ENCODE peak calls at places on chromosomes 13 and 19, in ten cellular contexts. One of them, this sample, is unnamed.
A peak's percentile ranks its signal among the peaks of the same experiment; 100 is the strongest.

GRCh38 chr13:52851153-52851962 is 2.9 kb upstream of the PCDH8 start:
- DNase-seq in cardiac muscle cell: peak; percentile 49
- DNase-seq in choroid plexus epithelial cell: peak; percentile 13
- DNase-seq in heart left ventricle: peak; percentile 49
- DNase-seq in K562: no peak
- DNase-seq in transverse colon: peak; percentile 40
- DNase-seq in left ventricle myocardium inferior: peak; percentile 26
- DNase-seq in body of pancreas: peak; percentile 49
- DNase-seq in CD4-positive, alpha-beta T cell: no peak
- DNase-seq in BE2C: peak; percentile 45
- DNase-seq in this sample: no peak

GRCh38 chr19:23774156-23774971 is 15.7 kb upstream of the ZNF681 start:
- DNase-seq in BE2C: no peak
- DNase-seq in heart left ventricle: no peak
- DNase-seq in cardiac muscle cell: peak; percentile 5
- DNase-seq in K562: no peak
- DNase-seq in transverse colon: no peak
- DNase-seq in body of pancreas: no peak
- DNase-seq in choroid plexus epithelial cell: peak; percentile 36
- DNase-seq in CD4-positive, alpha-beta T cell: no peak
- DNase-seq in left ventricle myocardium inferior: no peak
- DNase-seq in this sample: no peak

GRCh38 chr13:60511637-60512036 is 114.6 kb downstream of the TDRD3 start:
- DNase-seq in CD4-positive, alpha-beta T cell: no peak
- DNase-seq in left ventricle myocardium inferior: no peak
- DNase-seq in BE2C: no peak
- DNase-seq in choroid plexus epithelial cell: no peak
- DNase-seq in heart left ventricle: no peak
- DNase-seq in cardiac muscle cell: peak; percentile 2
- DNase-seq in transverse colon: no peak
- DNase-seq in body of pancreas: no peak
- DNase-seq in K562: no peak
- DNase-seq in this sample: no peak

GRCh38 chr13:97372929-97373328 is 61.0 kb upstream of the RAP2A start:
- DNase-seq in heart left ventricle: no peak
- DNase-seq in CD4-positive, alpha-beta T cell: no peak
- DNase-seq in K562: no peak
- DNase-seq in BE2C: no peak
- DNase-seq in transverse colon: no peak
- DNase-seq in left ventricle myocardium inferior: no peak
- DNase-seq in body of pancreas: no peak
- DNase-seq in cardiac muscle cell: no peak
- DNase-seq in choroid plexus epithelial cell: no peak
- DNase-seq in this sample: no peak

GRCh38 chr13:89380101-89380500 is 1708.9 kb downstream of the SLITRK5 start:
- DNase-seq in transverse colon: peak; percentile 11
- DNase-seq in left ventricle myocardium inferior: no peak
- DNase-seq in choroid plexus epithelial cell: peak; percentile 13
- DNase-seq in cardiac muscle cell: no peak
- DNase-seq in K562: no peak
- DNase-seq in BE2C: no peak
- DNase-seq in CD4-positive, alpha-beta T cell: no peak
- DNase-seq in body of pancreas: no peak
- DNase-seq in heart left ventricle: no peak
- DNase-seq in this sample: no peak

GRCh38 chr13:37068962-37069361 is 9.5 kb upstream of the SUPT20H start:
- DNase-seq in body of pancreas: no peak
- DNase-seq in K562: peak; percentile 4
- DNase-seq in cardiac muscle cell: peak; percentile 34
- DNase-seq in BE2C: no peak
- DNase-seq in choroid plexus epithelial cell: peak; percentile 55
- DNase-seq in CD4-positive, alpha-beta T cell: no peak
- DNase-seq in left ventricle myocardium inferior: no peak
- DNase-seq in transverse colon: no peak
- DNase-seq in heart left ventricle: no peak
- DNase-seq in this sample: no peak

GRCh38 chr13:50285283-50285682 is 270.0 kb downstream of the KCNRG start:
- DNase-seq in BE2C: no peak
- DNase-seq in body of pancreas: no peak
- DNase-seq in CD4-positive, alpha-beta T cell: no peak
- DNase-seq in cardiac muscle cell: no peak
- DNase-seq in K562: no peak
- DNase-seq in heart left ventricle: no peak
- DNase-seq in left ventricle myocardium inferior: no peak
- DNase-seq in transverse colon: no peak
- DNase-seq in choroid plexus epithelial cell: no peak
- DNase-seq in this sample: no peak

GRCh38 chr19:13699786-13700185 is 64.5 kb upstream of the MRI1 start:
- DNase-seq in cardiac muscle cell: no peak
- DNase-seq in heart left ventricle: no peak
- DNase-seq in BE2C: no peak
- DNase-seq in left ventricle myocardium inferior: no peak
- DNase-seq in body of pancreas: no peak
- DNase-seq in choroid plexus epithelial cell: no peak
- DNase-seq in transverse colon: no peak
- DNase-seq in K562: no peak
- DNase-seq in CD4-positive, alpha-beta T cell: no peak
- DNase-seq in this sample: no peak

DNA sequence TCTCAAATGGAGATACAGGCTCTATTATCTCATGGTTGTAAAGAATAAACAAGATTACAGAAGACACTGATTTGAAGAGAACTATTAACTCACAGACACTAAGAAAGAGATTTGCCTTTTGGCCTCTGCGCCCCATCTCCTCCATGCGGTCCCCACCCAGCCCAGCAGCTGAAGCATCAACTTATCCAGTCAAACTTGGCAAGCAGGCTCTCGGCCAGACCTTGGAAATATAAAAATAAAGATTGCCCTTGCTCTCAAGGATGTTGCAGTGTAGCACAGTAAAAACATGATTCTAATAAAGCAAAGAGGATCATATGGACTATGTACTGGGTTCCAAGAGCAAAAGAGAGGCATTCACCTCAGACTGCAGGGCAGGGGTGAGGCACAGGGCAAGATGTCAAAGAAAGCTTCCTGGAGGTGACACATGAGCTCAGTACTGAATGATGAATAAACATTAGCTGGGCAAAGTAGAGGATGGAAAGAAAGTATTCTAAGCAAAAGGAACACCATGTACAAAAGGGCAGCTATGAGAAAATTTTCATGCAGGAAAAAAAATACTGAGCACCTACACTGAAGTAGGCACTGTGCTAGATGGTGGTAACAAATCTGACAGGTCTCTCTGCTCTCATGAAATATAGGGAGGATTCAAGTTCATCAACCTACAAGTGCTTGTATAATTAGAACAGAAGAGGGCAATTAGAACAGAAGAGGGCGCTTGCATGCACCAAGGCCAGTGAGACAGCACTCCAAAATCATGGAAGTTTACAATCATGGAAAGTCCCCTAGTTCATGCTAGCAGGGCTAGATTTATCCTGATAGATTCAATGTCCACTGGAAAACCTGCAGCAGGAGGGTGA is 85.0 kb downstream of the SACS start:
- DNase-seq in left ventricle myocardium inferior: no peak
- DNase-seq in BE2C: no peak
- DNase-seq in transverse colon: no peak
- DNase-seq in cardiac muscle cell: peak; percentile 13
- DNase-seq in body of pancreas: no peak
- DNase-seq in CD4-positive, alpha-beta T cell: no peak
- DNase-seq in heart left ventricle: no peak
- DNase-seq in choroid plexus epithelial cell: peak; percentile 26
- DNase-seq in K562: no peak
- DNase-seq in this sample: no peak
- TF ChIP-seq CTCF in left ventricle myocardium inferior: peak; percentile 34
- TF ChIP-seq CTCF in BE2C: no peak
- TF ChIP-seq CTCF in transverse colon: no peak
- TF ChIP-seq CTCF in cardiac muscle cell: peak; percentile 18
- TF ChIP-seq CTCF in body of pancreas: no peak
- TF ChIP-seq CTCF in CD4-positive, alpha-beta T cell: no peak
- TF ChIP-seq CTCF in heart left ventricle: no peak
- TF ChIP-seq CTCF in choroid plexus epithelial cell: peak; percentile 36
- TF ChIP-seq CTCF in K562: no peak
- TF ChIP-seq CTCF in this sample: no peak

GRCh38 chr19:19342086-19343015 is 21.7 kb downstream of the MAU2 start:
- DNase-seq in K562: peak; percentile 83
- DNase-seq in CD4-positive, alpha-beta T cell: no peak
- DNase-seq in left ventricle myocardium inferior: peak; percentile 64
- DNase-seq in cardiac muscle cell: peak; percentile 70
- DNase-seq in heart left ventricle: peak; percentile 73
- DNase-seq in body of pancreas: peak; percentile 81
- DNase-seq in BE2C: peak; percentile 81
- DNase-seq in choroid plexus epithelial cell: peak; percentile 75
- DNase-seq in transverse colon: peak; percentile 65
- DNase-seq in this sample: peak; percentile 87
- TF ChIP-seq CTCF in K562: peak; percentile 94
- TF ChIP-seq CTCF in CD4-positive, alpha-beta T cell: no peak
- TF ChIP-seq CTCF in left ventricle myocardium inferior: peak; percentile 83
- TF ChIP-seq CTCF in cardiac muscle cell: peak; percentile 92
- TF ChIP-seq CTCF in heart left ventricle: peak; percentile 73
- TF ChIP-seq CTCF in body of pancreas: peak; percentile 80
- TF ChIP-seq CTCF in BE2C: peak; percentile 85
- TF ChIP-seq CTCF in choroid plexus epithelial cell: peak; percentile 92
- TF ChIP-seq CTCF in transverse colon: peak; percentile 73
- TF ChIP-seq CTCF in this sample: peak; percentile 95

GRCh38 chr19:56119585-56119978 is 1.5 kb downstream of the ZNF787 start:
- DNase-seq in CD4-positive, alpha-beta T cell: no peak
- DNase-seq in left ventricle myocardium inferior: no peak
- DNase-seq in heart left ventricle: no peak
- DNase-seq in cardiac muscle cell: no peak
- DNase-seq in BE2C: peak; percentile 43
- DNase-seq in body of pancreas: peak; percentile 42
- DNase-seq in K562: peak; percentile 42
- DNase-seq in choroid plexus epithelial cell: peak; percentile 49
- DNase-seq in transverse colon: peak; percentile 70
- DNase-seq in this sample: no peak

GRCh38 chr19:56118666-56119584 is 2.2 kb downstream of the ZNF787 start:
- DNase-seq in heart left ventricle: no peak
- DNase-seq in choroid plexus epithelial cell: no peak
- DNase-seq in body of pancreas: peak; percentile 46
- DNase-seq in CD4-positive, alpha-beta T cell: no peak
- DNase-seq in BE2C: no peak
- DNase-seq in cardiac muscle cell: no peak
- DNase-seq in K562: no peak
- DNase-seq in transverse colon: no peak
- DNase-seq in left ventricle myocardium inferior: no peak
- DNase-seq in this sample: no peak

GRCh38 chr19:56121180-56122167 is at the start of gene ZNF787:
- DNase-seq in CD4-positive, alpha-beta T cell: peak; percentile 95
- DNase-seq in transverse colon: peak; percentile 99
- DNase-seq in K562: peak; percentile 99
- DNase-seq in choroid plexus epithelial cell: peak; percentile 97
- DNase-seq in BE2C: peak; percentile 99
- DNase-seq in cardiac muscle cell: peak; percentile 99
- DNase-seq in left ventricle myocardium inferior: peak; percentile 98
- DNase-seq in body of pancreas: peak; percentile 98
- DNase-seq in heart left ventricle: peak; percentile 99
- DNase-seq in this sample: peak; percentile 100

GRCh38 chr19:56120002-56120370 is 1.1 kb downstream of the ZNF787 start:
- DNase-seq in BE2C: no peak
- DNase-seq in heart left ventricle: no peak
- DNase-seq in K562: no peak
- DNase-seq in transverse colon: no peak
- DNase-seq in CD4-positive, alpha-beta T cell: no peak
- DNase-seq in choroid plexus epithelial cell: no peak
- DNase-seq in cardiac muscle cell: no peak
- DNase-seq in body of pancreas: no peak
- DNase-seq in left ventricle myocardium inferior: no peak
- DNase-seq in this sample: no peak

DNA sequence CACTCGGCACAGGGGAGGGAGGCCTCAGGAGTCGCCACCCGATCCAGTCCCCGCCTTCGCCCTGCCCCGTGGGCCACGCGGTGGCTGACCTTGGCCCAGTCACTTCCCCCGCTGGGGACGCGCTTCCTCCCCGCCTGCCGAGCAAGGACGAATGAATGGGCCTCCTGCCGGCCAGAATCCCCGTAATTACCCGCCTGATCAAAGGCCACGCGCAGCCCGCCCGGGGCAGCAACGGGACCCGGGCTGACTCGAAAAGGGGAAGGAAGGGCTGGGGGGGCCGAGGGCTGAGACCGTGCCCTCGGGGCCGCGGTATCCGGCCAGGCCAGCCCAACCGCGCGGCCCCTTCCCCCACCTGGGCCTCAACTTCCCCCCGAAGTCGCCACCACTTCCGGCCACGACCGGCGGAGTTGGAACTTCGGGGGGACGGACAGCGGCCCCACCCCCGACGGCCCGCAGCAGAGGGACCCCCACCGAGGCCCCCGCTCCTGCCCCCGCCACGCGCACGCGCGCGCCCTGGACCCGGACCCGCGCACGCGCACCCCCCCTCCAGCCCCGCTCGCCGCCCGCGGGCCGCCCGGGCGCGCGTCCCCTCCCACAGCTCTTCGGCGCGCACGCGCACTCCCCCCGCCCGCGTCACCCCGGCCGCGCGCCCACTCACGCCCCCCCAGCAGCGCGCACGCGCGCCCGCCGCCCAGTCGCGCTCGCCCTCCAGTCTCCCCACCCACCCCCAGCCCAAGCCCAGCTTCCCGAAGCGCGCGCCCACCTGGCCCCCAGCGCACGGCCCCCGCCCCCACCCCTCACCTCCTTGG is 520 bp downstream of the ZNF787 start:
- DNase-seq in transverse colon: peak; percentile 89
- DNase-seq in K562: peak; percentile 89
- DNase-seq in cardiac muscle cell: peak; percentile 78
- DNase-seq in left ventricle myocardium inferior: peak; percentile 83
- DNase-seq in body of pancreas: peak; percentile 87
- DNase-seq in heart left ventricle: peak; percentile 91
- DNase-seq in BE2C: peak; percentile 84
- DNase-seq in choroid plexus epithelial cell: peak; percentile 78
- DNase-seq in CD4-positive, alpha-beta T cell: peak; percentile 63
- DNase-seq in this sample: peak; percentile 78
- TF ChIP-seq CTCF in transverse colon: peak; percentile 44
- TF ChIP-seq CTCF in K562: no peak
- TF ChIP-seq CTCF in cardiac muscle cell: peak; percentile 17
- TF ChIP-seq CTCF in left ventricle myocardium inferior: peak; percentile 41
- TF ChIP-seq CTCF in body of pancreas: peak; percentile 56
- TF ChIP-seq CTCF in heart left ventricle: peak; percentile 17
- TF ChIP-seq CTCF in BE2C: peak; percentile 18
- TF ChIP-seq CTCF in choroid plexus epithelial cell: peak; percentile 24
- TF ChIP-seq CTCF in CD4-positive, alpha-beta T cell: peak; percentile 17
- TF ChIP-seq CTCF in this sample: peak; percentile 45

DNA sequence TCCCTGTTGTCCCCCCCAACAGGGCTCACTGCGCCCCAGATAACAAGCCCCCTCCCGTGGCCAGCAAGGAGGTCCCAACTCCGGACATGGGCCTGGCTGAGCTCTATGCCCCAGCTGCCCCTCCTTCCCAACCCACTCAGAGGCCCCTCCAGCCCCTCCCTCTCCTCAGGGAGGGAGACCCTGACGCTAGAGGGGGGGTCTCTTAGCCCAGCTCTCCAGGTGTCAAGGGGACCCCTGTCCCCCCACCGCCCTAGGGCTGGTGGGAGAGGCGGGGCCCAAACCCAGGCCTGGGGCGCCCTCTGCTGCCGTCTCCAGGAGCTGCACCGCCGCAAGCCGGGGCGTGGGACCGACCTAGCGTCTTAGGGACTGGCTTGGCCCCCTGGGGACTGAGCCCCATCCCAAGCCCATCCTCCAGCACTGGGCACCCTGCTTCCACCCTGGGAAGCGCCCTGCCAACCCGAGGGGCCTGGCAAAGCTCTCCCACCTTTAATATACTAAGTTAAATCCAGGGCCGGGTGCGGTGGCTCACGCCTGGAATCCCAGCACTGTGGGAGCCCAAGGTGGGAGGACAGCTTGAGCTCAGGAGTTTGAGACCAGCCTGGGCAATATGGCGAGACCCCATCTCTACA is 1.4 kb downstream of the GRIN3B start:
- DNase-seq in heart left ventricle: no peak
- DNase-seq in CD4-positive, alpha-beta T cell: peak; percentile 69
- DNase-seq in body of pancreas: peak; percentile 60
- DNase-seq in choroid plexus epithelial cell: no peak
- DNase-seq in left ventricle myocardium inferior: no peak
- DNase-seq in transverse colon: peak; percentile 65
- DNase-seq in BE2C: peak; percentile 66
- DNase-seq in cardiac muscle cell: peak; percentile 31
- DNase-seq in K562: peak; percentile 76
- DNase-seq in this sample: no peak
- TF ChIP-seq CTCF in heart left ventricle: peak; percentile 91
- TF ChIP-seq CTCF in CD4-positive, alpha-beta T cell: peak; percentile 91
- TF ChIP-seq CTCF in body of pancreas: peak; percentile 92
- TF ChIP-seq CTCF in choroid plexus epithelial cell: peak; percentile 82
- TF ChIP-seq CTCF in left ventricle myocardium inferior: peak; percentile 93
- TF ChIP-seq CTCF in transverse colon: peak; percentile 90
- TF ChIP-seq CTCF in BE2C: peak; percentile 79
- TF ChIP-seq CTCF in cardiac muscle cell: peak; percentile 78
- TF ChIP-seq CTCF in K562: peak; percentile 91
- TF ChIP-seq CTCF in this sample: peak; percentile 95

This sample was measured in type B pancreatic cell.